ENCODE peak calls at places on chromosome 19, in four cellular contexts. P, A, Z and R are unnamed samples.

GRCh38 chr19:57825501-57825900 is 4.6 kb upstream of the ZNF587B start:
- DNase-seq in Z (no peak), A (no peak), P (no peak), R (no peak)

GRCh38 chr19:39223703-39224279 is 19.7 kb upstream of the SYCN start:
- DNase-seq in P (no peak), A (no peak), Z (no peak), R (peak; percentile 58)

GRCh38 chr19:8592231-8593009 is 15.2 kb upstream of the MYO1F start:
- DNase-seq in A (peak; percentile 98), Z (peak; percentile 52), P (peak; percentile 98), R (peak; percentile 100)

GRCh38 chr19:518292-519231 is 11.3 kb downstream of the TPGS1 start:
- DNase-seq in Z (no peak), P (no peak), A (peak; percentile 18), R (no peak)

GRCh38 chr19:4972509-4973230 is 3.8 kb downstream of the KDM4B start:
- DNase-seq in P (no peak), A (peak; percentile 13), Z (no peak), R (peak; percentile 88)

GRCh38 chr19:6239401-6239844 is 40.4 kb downstream of the MLLT1 start:
- DNase-seq in P (peak; percentile 49), Z (no peak), A (no peak), R (peak; percentile 85)

GRCh38 chr19:19280561-19280960 is 7.5 kb upstream of the TM6SF2 start:
- DNase-seq in A (no peak), Z (no peak), P (no peak), R (peak; percentile 58)

GRCh38 chr19:31450696-31451095 is 101.5 kb upstream of the TSHZ3 start:
- DNase-seq in Z (no peak), P (no peak), A (no peak), R (no peak)

GRCh38 chr19:19752760-19753403 is 20.0 kb upstream of the ZNF14 start:
- DNase-seq in A (no peak), P (no peak), Z (no peak), R (no peak)

GRCh38 chr19:55344444-55344843 is 4.8 kb downstream of the KMT5C start:
- DNase-seq in A (no peak), P (no peak), Z (no peak), R (no peak)

GRCh38 chr19:46416077-46416709 is 2.8 kb upstream of the CCDC8 start:
- DNase-seq in Z (peak; percentile 88), A (peak; percentile 94), P (peak; percentile 93), R (peak; percentile 86)

GRCh38 chr19:37867831-37868230 is 38.6 kb downstream of the WDR87 start:
- DNase-seq in Z (no peak), A (no peak), P (no peak), R (peak; percentile 49)

GRCh38 chr19:52991021-52991420 is 22.7 kb upstream of the ERVV-1 start:
- DNase-seq in Z (no peak), P (no peak), A (no peak), R (no peak)

GRCh38 chr19:38849746-38850230 is at the start of gene HNRNPL:
- DNase-seq in Z (no peak), A (peak; percentile 99), P (no peak), R (no peak)

GRCh38 chr19:5142725-5143097 is 173.8 kb downstream of the KDM4B start:
- DNase-seq in Z (no peak), A (no peak), P (peak; percentile 17), R (no peak)